ENCODE peak calls at places on chromosomes 2 and 18, in ten cellular contexts. T is upper lobe of right lung, R is fibroblast of lung, B is neuronal stem cell, G is A549, Y is cardiac muscle cell, X is HCT116, D is adrenal gland, I is tibial nerve, H is sigmoid colon. Z is an unnamed sample.
A peak's percentile ranks its signal among the peaks of the same experiment; 100 is the strongest.

GRCh38 chr18:80009661-80010550 is 21.5 kb upstream of the TXNL4A start:
- DNase-seq in T (no peak), R (peak; percentile 99), B (no peak), G (peak; percentile 82), Y (peak; percentile 98), X (peak; percentile 75), D (peak; percentile 98), I (no peak), H (peak; percentile 97), Z (no peak)

GRCh38 chr2:71930073-71930681 is 217.5 kb downstream of the CYP26B1 start:
- DNase-seq in T (peak; percentile 61), R (no peak), B (no peak), G (peak; percentile 33), Y (no peak), X (no peak), D (peak; percentile 29), I (no peak), H (no peak), Z (no peak)

GRCh38 chr2:233544079-233544690 is 22.4 kb downstream of the USP40 start:
- DNase-seq in T (no peak), R (peak; percentile 38), B (no peak), G (no peak), Y (no peak), X (no peak), D (no peak), I (no peak), H (no peak), Z (no peak)

GRCh38 chr2:134320930-134321329 is 67.1 kb downstream of the MGAT5 start:
- DNase-seq in T (no peak), R (no peak), B (no peak), G (no peak), Y (no peak), X (no peak), D (no peak), I (no peak), H (no peak), Z (peak; percentile 51)

GRCh38 chr18:37637451-37637850 is 71.9 kb upstream of the CELF4 start:
- DNase-seq in T (no peak), R (no peak), B (no peak), G (no peak), Y (no peak), X (no peak), D (no peak), I (no peak), H (no peak), Z (no peak)

GRCh38 chr2:197309369-197310231 is 980 bp downstream of the ANKRD44 start:
- DNase-seq in T (peak; percentile 74), R (no peak), B (peak; percentile 24), G (no peak), Y (no peak), X (no peak), D (peak; percentile 67), I (no peak), H (peak; percentile 73), Z (no peak)

GRCh38 chr2:69123182-69123581 is 110.2 kb downstream of the ANTXR1 start:
- DNase-seq in T (no peak), R (peak; percentile 33), B (no peak), G (no peak), Y (no peak), X (no peak), D (no peak), I (no peak), H (no peak), Z (no peak)

GRCh38 chr2:16739778-16740581 is 74.3 kb upstream of the CYRIA start:
- DNase-seq in T (peak; percentile 67), R (no peak), B (no peak), G (no peak), Y (no peak), X (no peak), D (peak; percentile 67), I (no peak), H (no peak), Z (no peak)

GRCh38 chr2:222613715-222614331 is 42.1 kb downstream of the FARSB start:
- DNase-seq in T (no peak), R (peak; percentile 51), B (peak; percentile 42), G (peak; percentile 66), Y (peak; percentile 76), X (peak; percentile 15), D (no peak), I (no peak), H (no peak), Z (no peak)

GRCh38 chr2:205235434-205235833 is 446.9 kb upstream of the NRP2 start:
- DNase-seq in T (no peak), R (peak; percentile 23), B (no peak), G (peak; percentile 2), Y (no peak), X (peak; percentile 2), D (no peak), I (no peak), H (no peak), Z (no peak)

GRCh38 chr18:28112056-28112470 is 64.9 kb downstream of the CDH2 start:
- DNase-seq in T (no peak), R (peak; percentile 96), B (no peak), G (peak; percentile 17), Y (peak; percentile 77), X (no peak), D (no peak), I (no peak), H (no peak), Z (no peak)

GRCh38 chr18:57668021-57668420 is 46.4 kb upstream of the NARS1 start:
- DNase-seq in T (no peak), R (no peak), B (no peak), G (no peak), Y (no peak), X (no peak), D (no peak), I (no peak), H (no peak), Z (no peak)

GRCh38 chr2:125543968-125544514 is 1111.9 kb upstream of the GYPC start:
- DNase-seq in T (no peak), R (no peak), B (no peak), G (no peak), Y (peak; percentile 0), X (no peak), D (no peak), I (no peak), H (no peak), Z (no peak)

GRCh38 chr18:2843161-2843560 is 3.6 kb upstream of the EMILIN2 start:
- DNase-seq in T (no peak), R (no peak), B (no peak), G (no peak), Y (no peak), X (no peak), D (no peak), I (peak; percentile 48), H (no peak), Z (no peak)

GRCh38 chr2:4256351-4256750 is 553.0 kb downstream of the DCDC2C start:
- DNase-seq in T (no peak), R (no peak), B (no peak), G (no peak), Y (no peak), X (no peak), D (no peak), I (no peak), H (no peak), Z (no peak)
- H3K27ac ChIP-seq in T (no peak overlapping the region), R (no peak overlapping the region), B (no peak overlapping the region), G (no peak overlapping the region), Y (no peak overlapping the region), X (no peak overlapping the region), D (no peak overlapping the region), I (no peak overlapping the region), H (no peak overlapping the region), Z (no peak overlapping the region)

GRCh38 chr2:202251494-202251893 is 13.1 kb upstream of the SUMO1 start:
- DNase-seq in T (no peak), R (no peak), B (no peak), G (no peak), Y (peak; percentile 77), X (no peak), D (no peak), I (no peak), H (no peak), Z (no peak)
- H3K4me3 ChIP-seq in T (no peak overlapping the region), R (no peak overlapping the region), B (no peak overlapping the region), G (no peak overlapping the region), Y (no peak overlapping the region), X (no peak overlapping the region), D (no peak overlapping the region), I (no peak overlapping the region), H (no peak overlapping the region), Z (no peak overlapping the region)

GRCh38 chr2:236629961-236630872 is 60.6 kb downstream of the ACKR3 start:
- DNase-seq in T (peak; percentile 33), R (no peak), B (no peak), G (no peak), Y (no peak), X (no peak), D (peak; percentile 53), I (no peak), H (peak; percentile 51), Z (peak; percentile 40)
- H3K27ac ChIP-seq in T (no peak overlapping the region), R (no peak overlapping the region), B (no peak overlapping the region), G (no peak overlapping the region), Y (peak overlapping the region; percentile 30), X (no peak overlapping the region), D (no peak overlapping the region), I (peak overlapping the region; percentile 78), H (no peak overlapping the region), Z (no peak overlapping the region)

DNA sequence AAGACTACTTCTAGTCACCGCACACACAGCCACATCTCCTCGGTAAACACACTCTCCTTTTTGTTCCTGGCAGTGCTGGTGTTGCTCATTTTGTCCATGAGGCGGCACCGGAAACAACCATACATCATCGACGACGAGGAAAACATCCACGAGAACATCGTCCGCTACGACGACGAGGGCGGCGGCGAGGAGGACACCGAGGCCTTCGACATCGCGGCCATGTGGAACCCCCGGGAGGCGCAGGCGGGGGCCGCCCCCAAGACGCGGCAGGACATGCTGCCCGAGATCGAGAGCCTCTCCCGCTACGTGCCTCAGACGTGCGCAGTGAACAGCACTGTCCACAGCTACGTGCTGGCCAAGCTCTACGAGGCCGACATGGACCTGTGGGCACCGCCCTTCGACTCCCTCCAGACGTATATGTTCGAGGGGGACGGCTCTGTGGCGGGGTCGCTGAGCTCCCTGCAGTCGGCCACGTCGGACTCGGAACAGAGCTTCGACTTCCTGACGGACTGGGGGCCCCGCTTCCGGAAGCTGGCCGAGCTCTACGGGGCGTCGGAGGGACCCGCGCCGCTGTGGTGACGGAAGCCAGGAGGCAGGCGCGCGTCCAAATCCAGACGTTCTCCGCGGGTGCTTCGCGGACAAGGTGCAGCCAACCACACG is 221.0 kb downstream of the CDH20 start:
- DNase-seq in T (no peak), R (no peak), B (no peak), G (no peak), Y (peak; percentile 33), X (no peak), D (no peak), I (no peak), H (no peak), Z (peak; percentile 52)
- H3K4me3 ChIP-seq in T (peak overlapping the region; percentile 23), R (no peak overlapping the region), B (no peak overlapping the region), G (no peak overlapping the region), Y (no peak overlapping the region), X (no peak overlapping the region), D (no peak overlapping the region), I (no peak overlapping the region), H (no peak overlapping the region), Z (peak overlapping the region; percentile 42)

GRCh38 chr18:6947328-6948030 is 170.1 kb downstream of the LAMA1 start:
- DNase-seq in T (no peak), R (no peak), B (no peak), G (no peak), Y (no peak), X (no peak), D (no peak), I (no peak), H (no peak), Z (no peak)
- H3K27ac ChIP-seq in T (no peak overlapping the region), R (no peak overlapping the region), B (no peak overlapping the region), G (no peak overlapping the region), Y (no peak overlapping the region), X (no peak overlapping the region), D (no peak overlapping the region), I (no peak overlapping the region), H (no peak overlapping the region), Z (no peak overlapping the region)

Z was measured in CD8-positive, alpha-beta T cell.